ENCODE peak calls at places on chromosomes 6 and 20, in seven cellular contexts. S, G, P, I, D, Y and H are unnamed samples.

GRCh38 chr6:170026272-170027110 is 264.4 kb downstream of the DLL1 start:
- DNase-seq in S (peak), G (no peak), P (peak), I (no peak), D (peak), Y (no peak), H (peak)

GRCh38 chr20:39259010-39259803 is 297.1 kb downstream of the DHX35 start:
- DNase-seq in S (no peak), G (no peak), P (no peak), I (no peak), D (no peak), Y (peak), H (no peak)

GRCh38 chr6:163180874-163181541 is 233.5 kb upstream of the QKI start:
- DNase-seq in S (no peak), G (peak), P (peak), I (peak), D (peak), Y (peak), H (peak)

GRCh38 chr6:77403424-77403823 is 59.9 kb downstream of the HTR1B start:
- DNase-seq in S (no peak), G (no peak), P (peak), I (no peak), D (no peak), Y (peak), H (no peak)

GRCh38 chr6:33336495-33336894 is 19.0 kb upstream of the ZBTB22 start:
- DNase-seq in S (no peak), G (no peak), P (no peak), I (no peak), D (no peak), Y (no peak), H (no peak)

GRCh38 chr20:50710492-50711063 is 19.2 kb upstream of the RIPOR3 start:
- DNase-seq in S (no peak), G (no peak), P (no peak), I (no peak), D (no peak), Y (peak), H (no peak)

GRCh38 chr6:67009818-67010217 is 1302.8 kb upstream of the EYS start:
- DNase-seq in S (no peak), G (no peak), P (no peak), I (no peak), D (no peak), Y (no peak), H (no peak)

GRCh38 chr6:35490821-35491557 is 5.9 kb downstream of the TEAD3 start:
- DNase-seq in S (no peak), G (no peak), P (no peak), I (no peak), D (no peak), Y (no peak), H (peak)

GRCh38 chr6:43878823-43879495 is 108.9 kb downstream of the VEGFA start:
- DNase-seq in S (no peak), G (peak), P (no peak), I (no peak), D (peak), Y (no peak), H (peak)

GRCh38 chr6:116248577-116248976 is 5.3 kb downstream of the TSPYL4 start:
- DNase-seq in S (no peak), G (no peak), P (no peak), I (no peak), D (no peak), Y (no peak), H (no peak)

GRCh38 chr6:32637219-32637880 is at the start of gene HLA-DQA1:
- DNase-seq in S (no peak), G (no peak), P (no peak), I (no peak), D (no peak), Y (no peak), H (no peak)

GRCh38 chr6:15243994-15244604 is 1.8 kb upstream of the JARID2 start:
- DNase-seq in S (no peak), G (no peak), P (no peak), I (no peak), D (no peak), Y (peak), H (no peak)

GRCh38 chr6:149037026-149037734 is 280.3 kb upstream of the TAB2 start:
- DNase-seq in S (no peak), G (peak), P (no peak), I (peak), D (no peak), Y (no peak), H (no peak)

GRCh38 chr20:10447028-10447427 is 11.9 kb downstream of the SLX4IP start:
- DNase-seq in S (peak), G (no peak), P (peak), I (peak), D (no peak), Y (peak), H (peak)

GRCh38 chr6:10237284-10238043 is 177.4 kb downstream of the TFAP2A start:
- DNase-seq in S (no peak), G (no peak), P (peak), I (peak), D (no peak), Y (no peak), H (peak)

DNA sequence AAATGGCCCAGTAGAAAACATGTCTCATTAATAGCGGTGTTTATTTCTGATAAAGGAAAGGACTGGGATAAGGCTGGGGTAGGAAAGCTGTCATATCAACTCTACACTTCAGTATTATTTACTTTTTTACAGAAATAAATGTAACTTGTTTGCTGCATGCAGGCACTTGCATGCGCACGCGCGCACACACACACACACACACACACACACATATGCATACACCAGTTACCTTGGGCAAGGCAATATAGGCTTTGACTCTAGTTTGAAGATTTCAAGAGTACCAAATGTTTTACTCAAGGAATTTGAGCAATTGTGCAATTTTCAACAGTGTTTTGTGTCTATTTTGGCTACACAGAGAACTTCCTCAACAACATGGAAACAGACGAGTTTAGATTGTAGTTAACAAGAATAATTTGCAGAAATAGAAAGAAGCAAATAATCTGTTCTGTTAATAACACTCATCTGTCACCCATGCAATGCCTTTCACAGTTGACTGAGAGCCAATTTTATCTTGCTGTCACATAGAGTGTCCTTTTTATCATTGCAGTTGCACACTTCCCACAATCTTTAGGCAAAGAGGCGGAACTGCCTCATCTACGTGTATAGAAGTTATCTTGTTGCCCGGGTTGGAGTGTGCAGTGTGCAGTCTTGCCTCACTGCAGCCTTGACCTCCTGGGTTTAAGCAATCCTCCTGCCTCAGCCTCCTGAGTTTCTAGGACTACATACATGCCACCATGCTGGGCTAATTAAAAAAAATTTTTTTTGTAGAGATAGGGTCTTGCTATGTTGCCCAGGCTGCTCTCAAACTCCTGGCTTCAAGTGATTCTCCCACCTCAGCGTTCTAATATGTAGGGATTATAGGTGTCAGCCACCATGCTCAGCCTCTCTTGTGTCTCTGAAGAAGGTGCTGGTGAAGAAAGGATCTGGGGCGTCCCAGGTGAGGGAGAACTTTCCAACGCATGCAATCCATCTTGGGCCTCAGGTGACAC is 74.8 kb upstream of the SHLD1 start:
- DNase-seq in S (no peak), G (no peak), P (no peak), I (no peak), D (no peak), Y (no peak), H (no peak)
- H3K4me3 ChIP-seq in S (no peak), G (no peak), P (no peak), I (no peak), D (no peak), Y (no peak), H (no peak)

DNA sequence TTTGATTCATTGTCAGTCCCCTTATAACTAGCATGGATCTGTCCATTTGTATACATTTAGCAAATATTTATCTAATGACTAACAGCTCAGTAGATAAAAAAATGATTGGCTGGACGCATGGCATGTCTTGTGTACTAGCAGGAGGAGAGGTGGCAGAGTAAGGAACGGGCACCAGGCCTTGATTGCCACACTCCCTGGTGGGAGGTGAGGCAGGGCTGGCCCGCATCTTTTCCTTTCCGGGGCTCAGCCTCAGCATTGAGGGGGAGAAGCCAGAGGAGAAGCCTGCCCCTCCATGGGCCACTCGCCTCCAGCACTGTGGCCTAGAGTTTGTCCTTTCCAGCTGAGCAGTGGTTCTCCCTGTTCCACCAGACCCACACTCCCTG is 84.9 kb upstream of the TMEM181 start:
- DNase-seq in S (no peak), G (no peak), P (no peak), I (peak), D (no peak), Y (peak), H (peak)
- H3K4me3 ChIP-seq in S (no peak), G (no peak), P (no peak), I (no peak), D (no peak), Y (no peak), H (no peak)

DNA sequence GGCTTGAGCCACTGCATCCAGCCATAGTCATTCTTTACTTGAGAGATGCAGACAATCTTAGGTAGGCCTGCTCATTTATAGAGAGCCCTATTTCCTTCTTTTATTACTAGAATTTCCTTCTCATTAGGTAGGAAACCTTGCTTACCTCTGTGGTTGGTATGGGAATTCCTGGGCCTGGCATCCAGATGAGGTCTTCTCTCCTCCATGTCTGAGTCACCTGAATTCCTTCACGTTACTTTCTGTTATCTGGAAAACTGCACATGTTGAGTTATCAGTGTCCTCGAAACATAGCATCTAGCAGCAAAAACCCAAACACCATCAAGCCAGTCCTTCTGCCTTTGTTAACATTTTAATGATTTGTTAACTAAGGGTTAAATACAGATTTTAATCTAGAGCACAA is 2.2 kb downstream of the ZNFX1 start:
- DNase-seq in S (no peak), G (no peak), P (no peak), I (no peak), D (no peak), Y (no peak), H (no peak)
- H3K4me3 ChIP-seq in S (peak), G (peak), P (no peak), I (no peak), D (no peak), Y (peak), H (no peak)

DNA sequence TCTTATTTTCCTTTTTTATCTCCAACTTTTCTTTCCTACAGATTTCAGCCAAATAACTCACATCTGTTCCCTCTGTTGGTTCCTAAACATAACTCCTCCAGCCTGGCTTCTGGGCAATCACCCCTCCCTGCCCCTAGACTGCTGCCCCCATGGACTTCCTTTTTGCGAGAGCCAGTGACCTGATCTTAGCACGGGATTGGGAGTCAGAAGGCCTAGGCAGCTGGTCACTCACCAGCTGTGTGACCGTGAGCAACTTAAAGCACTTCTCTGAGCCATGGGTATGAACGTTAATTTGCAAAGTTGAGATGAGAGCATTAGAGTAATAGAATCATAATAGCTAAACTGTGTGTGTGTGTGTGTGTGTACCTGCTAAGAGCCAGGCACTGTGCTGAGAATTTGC is 4.5 kb upstream of the MMP9 start:
- DNase-seq in S (no peak), G (no peak), P (no peak), I (no peak), D (no peak), Y (no peak), H (no peak)
- H3K4me3 ChIP-seq in S (peak), G (no peak), P (no peak), I (no peak), D (no peak), Y (no peak), H (no peak)

GRCh38 chr6:7727951-7728854 is 2.3 kb downstream of the BMP6 start:
- DNase-seq in S (no peak), G (no peak), P (no peak), I (no peak), D (peak), Y (peak), H (peak)
- H3K4me3 ChIP-seq in S (no peak), G (peak), P (no peak), I (peak), D (no peak), Y (peak), H (peak)

DNA sequence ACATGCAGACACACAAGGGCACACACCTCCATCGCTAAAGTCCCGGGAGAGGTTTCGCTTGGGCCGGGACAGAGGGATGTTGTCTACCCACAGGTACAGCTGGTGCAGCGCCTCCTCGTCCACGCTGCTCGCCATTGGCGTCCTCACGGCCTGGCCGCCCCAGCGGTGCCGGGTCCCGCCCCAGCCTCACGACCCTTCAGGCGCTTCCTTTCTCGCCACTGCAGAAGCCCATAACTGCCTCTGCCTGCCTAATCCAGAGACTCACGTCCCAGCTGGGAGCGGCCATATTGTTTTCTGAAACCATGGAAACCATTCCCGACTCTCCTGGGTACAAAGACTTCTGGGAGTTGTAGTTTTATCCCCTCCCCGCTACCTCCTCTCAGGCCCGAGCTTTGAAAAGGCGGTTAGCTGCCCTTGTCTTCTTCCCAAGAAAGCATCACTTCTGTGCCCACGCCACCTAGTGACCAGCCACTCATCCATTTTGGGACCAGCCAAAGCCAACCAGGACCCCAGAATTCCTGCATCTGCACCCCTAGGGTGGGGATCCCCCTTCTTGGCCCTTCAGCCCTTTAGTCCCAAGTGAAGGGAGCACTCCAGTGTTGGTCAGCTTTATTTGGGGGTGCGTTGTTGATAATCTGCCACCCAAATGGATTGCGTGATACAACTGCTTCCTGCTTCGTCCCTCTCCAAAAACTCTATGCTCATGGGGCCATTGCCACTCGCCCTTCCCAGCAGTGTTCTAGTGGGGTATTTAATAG is at the start of gene SPEF1:
- DNase-seq in S (peak), G (peak), P (peak), I (peak), D (no peak), Y (peak), H (peak)
- H3K4me3 ChIP-seq in S (peak), G (peak), P (peak), I (peak), D (no peak), Y (peak), H (peak)

GRCh38 chr6:6586671-6587526 is 1.6 kb upstream of the LY86 start:
- DNase-seq in S (no peak), G (no peak), P (no peak), I (no peak), D (no peak), Y (no peak), H (no peak)
- H3K4me3 ChIP-seq in S (no peak), G (no peak), P (no peak), I (no peak), D (no peak), Y (no peak), H (no peak)

GRCh38 chr6:79167931-79168694 is 66.4 kb downstream of the HMGN3 start:
- DNase-seq in S (no peak), G (no peak), P (no peak), I (peak), D (no peak), Y (peak), H (no peak)
- H3K4me3 ChIP-seq in S (no peak), G (no peak), P (no peak), I (no peak), D (no peak), Y (peak), H (no peak)